ENCODE peak calls at places on chromosomes 2 and 18, in six cellular contexts. J, I, B, V, G and U are unnamed samples.

GRCh38 chr2:46942143-46942526 is 26.5 kb upstream of the MCFD2 start:
- DNase-seq in V (no peak), B (no peak), J (peak), I (no peak), G (peak), U (no peak)

GRCh38 chr2:112153501-112153900 is 15.3 kb downstream of the FBLN7 start:
- DNase-seq in J (no peak), B (no peak), V (no peak), I (no peak), G (no peak), U (no peak)

GRCh38 chr2:236843061-236843460 is 242.6 kb upstream of the COPS8 start:
- DNase-seq in B (no peak), G (no peak), I (no peak), V (no peak), J (no peak), U (no peak)

GRCh38 chr2:40038646-40039045 is 259.6 kb upstream of the THUMPD2 start:
- DNase-seq in J (no peak), V (no peak), G (no peak), I (no peak), B (peak), U (no peak)

GRCh38 chr18:7896164-7896563 is 329.0 kb downstream of the PTPRM start:
- DNase-seq in B (no peak), I (no peak), J (no peak), G (no peak), V (no peak), U (no peak)

GRCh38 chr2:24814498-24814897 is 21.3 kb downstream of the CENPO start:
- DNase-seq in I (no peak), B (no peak), V (no peak), J (no peak), G (no peak), U (no peak)

GRCh38 chr2:65161551-65162100 is 31.7 kb upstream of the RAB1A start:
- DNase-seq in I (no peak), V (no peak), G (no peak), B (no peak), J (no peak), U (no peak)

GRCh38 chr18:3607309-3608098 is 157.5 kb downstream of the TGIF1 start:
- DNase-seq in G (no peak), I (no peak), B (no peak), J (no peak), V (no peak), U (no peak)

GRCh38 chr2:27717070-27717453 is 53.4 kb downstream of the SLC4A1AP start:
- DNase-seq in G (no peak), I (no peak), B (peak), J (no peak), V (peak), U (peak)

GRCh38 chr2:155393406-155393805 is 694.9 kb downstream of the KCNJ3 start:
- DNase-seq in G (no peak), V (no peak), J (peak), B (no peak), I (no peak), U (no peak)

GRCh38 chr18:69954719-69955118 is 7.0 kb upstream of the CD226 start:
- DNase-seq in B (no peak), I (no peak), G (no peak), V (no peak), J (no peak), U (no peak)

GRCh38 chr18:5449858-5450509 is 93.8 kb downstream of the EPB41L3 start:
- DNase-seq in G (no peak), V (no peak), I (no peak), B (no peak), J (no peak), U (no peak)

GRCh38 chr2:184611221-184612085 is 13.1 kb downstream of the ZNF804A start:
- DNase-seq in G (no peak), V (peak), I (no peak), J (peak), B (peak), U (no peak)
- TF ChIP-seq CTCF in G (no peak), V (peak), I (peak), J (no peak), B (peak), U (peak)

DNA sequence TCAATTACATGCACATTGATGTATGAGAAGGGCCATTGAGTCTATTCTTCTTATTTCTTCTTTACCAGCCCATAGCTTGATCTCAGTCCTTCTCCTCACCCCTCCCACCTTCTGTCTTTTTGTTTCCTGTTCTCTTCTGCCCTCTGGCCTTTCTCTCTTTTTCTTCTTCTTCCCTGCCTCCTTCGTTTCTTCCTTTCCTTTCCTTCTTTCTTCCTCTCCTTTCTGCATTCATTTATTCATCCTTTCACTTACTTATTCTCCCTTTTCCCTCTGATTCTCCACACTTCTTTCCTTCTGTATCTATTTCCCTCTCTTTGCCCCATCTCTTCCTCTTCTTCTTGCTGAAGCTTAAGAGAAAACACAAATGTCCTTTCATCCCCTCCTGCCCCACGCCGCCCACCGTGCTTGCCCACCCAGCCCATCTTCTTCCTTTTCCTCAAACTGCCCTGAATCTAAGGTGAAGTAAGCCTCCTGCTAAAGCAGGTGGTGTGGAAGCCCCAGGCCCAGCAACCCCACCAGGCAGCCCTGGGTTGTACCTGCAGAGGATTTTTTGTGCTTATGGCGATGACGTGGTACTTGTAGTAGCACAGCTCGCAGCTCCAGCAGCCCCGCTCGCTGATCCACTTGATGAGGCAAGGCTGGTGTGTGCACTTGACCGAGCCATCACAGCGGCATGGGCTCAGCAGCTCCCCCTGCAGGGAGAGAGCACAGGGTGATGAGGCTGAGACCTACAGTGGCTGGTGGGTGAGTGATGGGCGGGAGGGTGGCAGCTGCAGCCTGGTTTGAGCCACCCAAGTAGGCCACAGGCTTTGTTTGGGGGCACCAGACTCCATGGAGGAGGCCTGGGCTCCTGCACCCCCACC is 89.0 kb downstream of the MARCHF4 start:
- DNase-seq in I (peak), B (no peak), V (peak), G (no peak), J (no peak), U (peak)
- TF ChIP-seq CTCF in I (peak), B (peak), V (peak), G (no peak), J (peak), U (peak)

DNA sequence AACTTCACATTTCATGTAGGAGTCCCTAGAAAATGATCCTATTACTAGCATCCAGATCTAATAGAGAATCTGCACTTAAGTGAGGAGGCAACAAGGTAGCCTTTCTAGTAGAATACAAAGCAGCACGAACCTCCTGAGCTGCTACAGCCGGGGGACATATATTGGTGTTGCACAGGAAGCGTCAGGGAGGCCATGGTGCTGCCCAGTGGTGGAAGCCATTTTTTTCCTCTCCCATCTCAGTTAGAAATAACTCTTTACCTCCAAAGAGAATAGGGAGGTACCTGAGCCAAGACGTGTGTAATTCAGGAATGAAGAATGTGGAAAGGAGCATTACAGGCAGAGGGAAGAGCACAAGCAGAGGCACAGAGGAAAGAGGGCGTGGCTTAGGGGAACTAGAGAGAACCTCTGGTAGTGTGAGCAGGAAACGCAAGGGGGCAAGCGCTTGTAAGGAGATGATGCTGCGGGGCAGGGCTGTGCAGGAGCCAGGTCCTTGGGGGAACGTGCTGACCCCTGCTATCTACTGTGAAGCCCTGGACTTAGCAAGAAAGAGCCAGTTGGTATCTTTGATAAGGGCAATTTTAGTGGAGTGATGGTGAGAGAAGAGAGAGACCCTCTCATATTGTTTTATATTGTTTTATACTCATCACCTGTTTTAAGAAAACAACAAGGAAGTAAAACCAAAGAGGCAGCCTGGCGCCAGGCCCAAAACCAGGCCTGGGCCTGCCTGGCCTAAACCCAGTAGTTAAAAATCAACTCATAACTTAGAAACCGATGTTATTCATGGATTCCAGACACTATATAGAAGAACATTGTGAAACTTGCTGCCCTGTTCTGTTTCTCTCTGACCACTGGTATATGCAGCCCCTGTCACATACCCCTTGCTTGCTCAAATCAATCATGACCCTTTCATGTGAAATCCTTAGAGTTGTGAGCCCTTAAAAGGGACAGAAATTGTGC is 50.0 kb upstream of the TTC39C start:
- DNase-seq in B (no peak), G (peak), V (no peak), J (no peak), I (no peak), U (no peak)
- TF ChIP-seq CTCF in B (no peak), G (peak), V (no peak), J (no peak), I (no peak), U (no peak)

DNA sequence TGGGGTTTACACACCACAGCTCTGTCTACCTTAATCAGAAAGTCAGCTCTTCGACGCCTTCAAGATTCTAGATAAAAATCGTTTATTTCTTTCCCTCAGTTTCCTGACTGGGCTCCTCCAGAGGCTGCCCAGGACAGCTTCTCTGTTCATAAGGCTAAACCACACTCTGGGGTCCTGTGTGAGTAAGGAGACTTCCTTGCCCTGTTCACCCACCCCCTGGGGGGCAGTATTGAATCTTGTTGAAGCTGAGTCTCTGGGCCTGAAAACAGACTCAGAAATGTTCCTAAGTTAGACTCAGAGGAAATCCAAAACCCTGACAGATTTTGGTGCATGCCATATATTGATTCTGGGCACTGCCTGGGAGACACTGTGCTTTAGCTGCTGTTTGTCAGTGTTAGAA is 43.0 kb downstream of the G6PC2 start:
- DNase-seq in G (no peak), V (no peak), J (no peak), B (no peak), I (peak), U (peak)
- TF ChIP-seq CTCF in G (no peak), V (no peak), J (no peak), B (no peak), I (peak), U (no peak)

GRCh38 chr2:107663632-107664031 is 163.1 kb upstream of the RGPD4 start:
- DNase-seq in I (no peak), B (no peak), V (no peak), J (no peak), G (no peak), U (no peak)

DNA sequence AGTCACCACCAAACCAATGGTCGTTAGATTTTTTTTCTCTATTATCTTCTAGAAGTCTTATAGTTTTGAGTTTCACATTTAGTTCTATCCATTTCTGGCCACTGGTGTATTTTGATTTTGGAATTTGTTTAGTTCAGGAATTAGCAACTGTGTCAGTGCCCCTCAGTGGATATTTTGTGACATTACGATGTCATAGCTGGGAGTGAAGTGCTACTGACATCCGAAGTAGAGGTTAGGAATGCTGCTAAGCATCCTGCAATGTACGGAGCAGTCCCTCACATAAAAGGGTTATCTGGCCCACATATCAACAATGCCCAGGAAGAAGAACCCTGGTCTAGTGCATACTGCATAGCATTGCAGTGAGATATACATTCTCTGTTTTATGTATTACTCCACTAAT is 157.4 kb upstream of the RGPD4 start:
- DNase-seq in J (no peak), B (no peak), G (no peak), I (no peak), V (peak), U (no peak)
- TF ChIP-seq CTCF in J (no peak), B (peak), G (no peak), I (peak), V (peak), U (peak)

DNA sequence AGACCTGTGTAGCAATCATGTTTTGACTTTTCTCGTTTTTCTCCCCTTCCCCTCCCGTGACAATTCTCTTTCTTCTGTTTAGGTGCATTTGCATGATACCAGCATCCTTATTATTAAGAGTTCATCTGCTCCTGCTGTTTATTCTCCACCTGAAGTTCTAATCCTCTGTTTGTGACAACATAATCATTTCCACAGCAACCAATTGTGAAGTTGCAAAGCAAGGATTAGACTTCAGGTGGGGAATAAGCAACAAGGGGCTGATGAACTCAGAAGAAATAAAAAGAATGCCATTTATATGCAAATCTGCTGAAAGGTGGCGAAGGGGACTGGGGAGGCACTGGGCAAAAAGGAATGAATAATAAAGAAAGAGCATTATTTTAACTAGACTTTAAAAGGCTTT is 124.8 kb upstream of the LINC00305 start:
- DNase-seq in I (peak), G (no peak), V (no peak), J (no peak), B (no peak), U (no peak)
- TF ChIP-seq CTCF in I (no peak), G (no peak), V (no peak), J (no peak), B (no peak), U (no peak)

DNA sequence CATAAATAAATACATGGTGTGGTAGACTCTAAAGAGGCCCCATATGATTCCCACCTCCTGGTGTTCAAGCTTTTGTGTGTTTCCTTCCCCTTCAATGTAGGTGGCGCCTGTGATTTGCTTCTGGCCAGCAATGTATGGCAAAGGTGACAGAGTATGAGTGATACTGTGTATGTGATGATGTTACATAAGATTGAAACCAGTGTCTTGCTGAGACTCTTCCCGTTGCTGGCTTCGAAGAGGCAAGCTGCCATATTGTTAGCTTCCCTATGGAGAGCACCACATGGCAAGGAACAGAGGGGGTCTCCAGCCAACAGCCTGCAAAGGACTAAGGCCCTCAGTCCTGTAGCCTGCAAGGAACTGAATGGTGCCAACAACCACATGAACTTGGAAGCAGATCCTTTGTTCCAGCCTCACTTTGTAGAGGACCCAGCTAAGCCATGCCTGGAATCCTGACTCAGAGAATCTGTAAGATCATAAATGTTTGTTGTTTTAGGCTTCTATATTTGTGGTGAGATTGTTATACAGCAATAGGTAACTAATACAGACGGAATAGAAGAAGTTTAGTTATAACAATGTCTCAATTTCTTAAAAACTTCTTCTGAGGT is 1.7 kb upstream of the SMAD4 start:
- DNase-seq in G (no peak), I (no peak), V (peak), J (no peak), B (peak), U (no peak)
- TF ChIP-seq CTCF in G (no peak), I (no peak), V (peak), J (no peak), B (peak), U (no peak)

GRCh38 chr18:37335337-37335736 is 230.3 kb downstream of the CELF4 start:
- DNase-seq in G (no peak), V (peak), I (peak), B (no peak), J (no peak), U (peak)
- TF ChIP-seq CTCF in G (no peak), V (no peak), I (peak), B (peak), J (no peak), U (peak)